ENCODE peak calls at places on chromosomes 5 and 9, in seven cellular contexts. R is C1 segment of cervical spinal cord; S is HuH-7.5; W is stimulated activated CD4-positive, alpha-beta T cell treated with anti-CD3 and anti-CD28 coated beads, Interleukin-1b, Interleukin-23, amount 100 ng/mL, for 24 hours; P is OCI-M1; A is HL-60; M is dorsolateral prefrontal cortex. Y is an unnamed sample.

GRCh38 chr9:87855061-87855460 is 27.6 kb upstream of the SPATA31E1 start:
- DNase-seq in R (no peak), S (no peak), W (no peak), P (no peak), A (no peak), M (no peak), Y (no peak)

GRCh38 chr5:173198049-173198448 is 37.0 kb downstream of the NKX2-5 start:
- DNase-seq in R (no peak), S (no peak), W (no peak), P (no peak), A (no peak), M (no peak), Y (no peak)

GRCh38 chr5:146704949-146705665 is 173.4 kb downstream of the PPP2R2B start:
- DNase-seq in R (no peak), S (no peak), W (no peak), P (no peak), A (no peak), M (no peak), Y (no peak)

GRCh38 chr9:37911271-37911681 is 7.3 kb upstream of the SLC25A51 start:
- DNase-seq in R (no peak), S (no peak), W (no peak), P (no peak), A (peak), M (no peak), Y (peak)

GRCh38 chr9:1018121-1018520 is 32.0 kb upstream of the DMRT2 start:
- DNase-seq in R (no peak), S (no peak), W (no peak), P (peak), A (no peak), M (no peak), Y (peak)

GRCh38 chr9:14419302-14419937 is 105.5 kb upstream of the NFIB start:
- DNase-seq in R (no peak), S (no peak), W (no peak), P (no peak), A (no peak), M (no peak), Y (no peak)

GRCh38 chr9:37486616-37487544 is 1.1 kb downstream of the POLR1E start:
- DNase-seq in R (no peak), S (peak), W (no peak), P (no peak), A (no peak), M (no peak), Y (peak)

GRCh38 chr5:15646351-15646750 is 146.4 kb downstream of the FBXL7 start:
- DNase-seq in R (no peak), S (no peak), W (no peak), P (no peak), A (no peak), M (no peak), Y (no peak)

GRCh38 chr9:5799314-5799713 is 33.6 kb downstream of the ERMP1 start:
- DNase-seq in R (no peak), S (no peak), W (no peak), P (peak), A (no peak), M (no peak), Y (no peak)

GRCh38 chr9:110575169-110575568 is 4.4 kb downstream of the SVEP1 start:
- DNase-seq in R (no peak), S (no peak), W (no peak), P (no peak), A (no peak), M (no peak), Y (no peak)

GRCh38 chr9:37617837-37618236 is 25.4 kb upstream of the TOMM5 start:
- DNase-seq in R (no peak), S (no peak), W (no peak), P (no peak), A (no peak), M (no peak), Y (peak)

GRCh38 chr5:128885649-128886255 is 79.5 kb upstream of the SLC27A6 start:
- DNase-seq in R (no peak), S (no peak), W (no peak), P (no peak), A (no peak), M (no peak), Y (no peak)